ENCODE peak calls at places on chromosome 5, in ten cellular contexts. K, T, L, G, J, B, Y, O, D and X are unnamed samples.

GRCh38 chr5:168056499-168057182 is 234.8 kb upstream of the WWC1 start:
- DNase-seq in J (no peak), T (no peak), B (peak; percentile 25), K (no peak), G (no peak), Y (no peak), L (no peak), D (no peak), O (no peak), X (no peak)

GRCh38 chr5:3590253-3590966 is 5.2 kb upstream of the IRX1 start:
- DNase-seq in B (no peak), O (peak; percentile 56), D (no peak), K (no peak), Y (no peak), J (peak; percentile 45), L (no peak), G (no peak), T (no peak), X (no peak)

GRCh38 chr5:142263346-142263745 is 61.5 kb downstream of the SPRY4 start:
- DNase-seq in B (no peak), T (no peak), J (no peak), K (no peak), G (no peak), L (no peak), O (no peak), Y (no peak), D (no peak), X (no peak)

GRCh38 chr5:142821733-142822487 is 51.7 kb downstream of the ARHGAP26 start:
- DNase-seq in Y (no peak), K (peak; percentile 90), T (no peak), J (no peak), O (no peak), B (peak; percentile 91), L (no peak), G (no peak), D (peak; percentile 95), X (no peak)

GRCh38 chr5:150642567-150642927 is 2.1 kb downstream of the SYNPO start:
- DNase-seq in J (no peak), L (peak; percentile 57), G (peak; percentile 84), T (peak; percentile 72), O (peak; percentile 93), D (peak; percentile 89), B (peak; percentile 94), K (peak; percentile 84), Y (peak; percentile 77), X (no peak)

GRCh38 chr5:17147225-17148120 is 70.0 kb upstream of the BASP1 start:
- DNase-seq in J (no peak), L (no peak), G (no peak), T (no peak), B (no peak), K (no peak), Y (no peak), D (no peak), O (no peak), X (no peak)

GRCh38 chr5:13249854-13250253 is 694.6 kb downstream of the DNAH5 start:
- DNase-seq in D (no peak), G (no peak), T (no peak), J (no peak), Y (no peak), L (no peak), K (peak; percentile 58), B (peak; percentile 86), O (no peak), X (no peak)

GRCh38 chr5:89293849-89294248 is 410.9 kb upstream of the MEF2C start:
- DNase-seq in G (no peak), Y (no peak), O (no peak), B (no peak), J (no peak), K (peak; percentile 57), T (no peak), L (no peak), D (peak; percentile 84), X (no peak)

GRCh38 chr5:50595199-50595598 is 71.2 kb upstream of the PARP8 start:
- DNase-seq in L (no peak), B (peak; percentile 64), D (peak; percentile 92), J (no peak), K (peak; percentile 86), Y (no peak), O (no peak), G (no peak), T (no peak), X (no peak)

GRCh38 chr5:177980776-177981175 is 15.3 kb downstream of the PROP1 start:
- DNase-seq in K (peak; percentile 18), Y (no peak), D (no peak), B (no peak), G (peak; percentile 27), L (no peak), O (no peak), J (peak; percentile 31), T (no peak), X (peak; percentile 27)

GRCh38 chr5:147668385-147668784 is 114.1 kb downstream of the JAKMIP2 start:
- DNase-seq in B (no peak), D (no peak), O (no peak), J (no peak), Y (no peak), G (no peak), K (no peak), T (no peak), L (no peak), X (no peak)
- TF ChIP-seq CTCF in B (peak; percentile 15), D (no peak), O (no peak), J (no peak), Y (no peak), G (no peak), K (no peak), T (no peak), L (no peak), X (no peak)

GRCh38 chr5:66861402-66861801 is 265.2 kb downstream of the MAST4 start:
- DNase-seq in Y (no peak), G (no peak), T (no peak), J (no peak), D (no peak), B (no peak), L (no peak), O (no peak), K (no peak), X (no peak)
- TF ChIP-seq CTCF in Y (no peak), G (no peak), T (no peak), J (no peak), D (no peak), B (no peak), L (no peak), O (no peak), K (peak; percentile 2), X (no peak)

GRCh38 chr5:124743534-124744169 is 2.8 kb downstream of the ZNF608 start:
- DNase-seq in L (peak; percentile 59), O (no peak), K (peak; percentile 34), J (no peak), Y (no peak), B (no peak), T (no peak), D (no peak), G (no peak), X (no peak)

GRCh38 chr5:124742983-124743533 is 3.4 kb downstream of the ZNF608 start:
- DNase-seq in K (peak; percentile 92), D (peak; percentile 87), O (no peak), T (no peak), J (no peak), Y (peak; percentile 25), L (peak; percentile 42), B (peak; percentile 85), G (no peak), X (no peak)

GRCh38 chr5:124740991-124741583 is 5.4 kb downstream of the ZNF608 start:
- DNase-seq in D (peak; percentile 78), O (no peak), K (peak; percentile 95), G (no peak), B (peak; percentile 80), T (no peak), J (no peak), Y (no peak), L (no peak), X (no peak)

GRCh38 chr5:124742521-124742920 is 3.9 kb downstream of the ZNF608 start:
- DNase-seq in D (no peak), Y (no peak), K (no peak), J (no peak), T (no peak), O (no peak), B (no peak), G (no peak), L (no peak), X (no peak)

GRCh38 chr5:124741711-124742496 is 4.5 kb downstream of the ZNF608 start:
- DNase-seq in B (peak; percentile 84), Y (no peak), K (peak; percentile 93), O (no peak), G (no peak), T (peak; percentile 52), J (no peak), L (peak; percentile 42), D (peak; percentile 81), X (no peak)
- TF ChIP-seq CTCF in B (no peak), Y (no peak), K (no peak), O (no peak), G (no peak), T (peak; percentile 18), J (no peak), L (no peak), D (no peak), X (no peak)

GRCh38 chr5:8908055-8908683 is 637.7 kb downstream of the SEMA5A start:
- DNase-seq in G (no peak), B (peak; percentile 83), L (peak; percentile 26), T (peak; percentile 48), J (peak; percentile 71), Y (no peak), K (peak; percentile 17), D (peak; percentile 50), O (no peak), X (peak; percentile 8)
- TF ChIP-seq CTCF in G (no peak), B (peak; percentile 99), L (peak; percentile 87), T (peak; percentile 54), J (peak; percentile 94), Y (peak; percentile 20), K (peak; percentile 89), D (peak; percentile 90), O (peak; percentile 36), X (peak; percentile 48)

GRCh38 chr5:75053286-75054109 is 1.1 kb upstream of the GCNT4 start:
- DNase-seq in L (peak; percentile 63), G (peak; percentile 51), D (peak; percentile 83), B (peak; percentile 55), T (peak; percentile 74), Y (peak; percentile 67), J (peak; percentile 77), K (peak; percentile 92), O (peak; percentile 74), X (no peak)
- TF ChIP-seq CTCF in L (no peak), G (no peak), D (no peak), B (peak; percentile 13), T (peak; percentile 23), Y (peak; percentile 4), J (no peak), K (no peak), O (peak; percentile 3), X (no peak)